ENCODE peak calls at places on chromosomes 2 and 18, in ten cellular contexts. U is lung, P is fibroblast of pulmonary artery, E is astrocyte of the spinal cord, Q is adrenal gland, Y is gastrocnemius medialis, S is IMR-90, O is right atrium auricular region, B is NB4, R is BJ. D is an unnamed sample.
A peak's percentile ranks its signal among the peaks of the same experiment; 100 is the strongest.

GRCh38 chr18:13178197-13178596 is 40.4 kb upstream of the LDLRAD4 start:
- DNase-seq in U (no peak), P (no peak), E (no peak), Q (no peak), Y (no peak), S (no peak), O (no peak), B (no peak), R (no peak), D (no peak)

GRCh38 chr18:10113156-10114022 is 199.6 kb downstream of the VAPA start:
- DNase-seq in U (no peak), P (peak; percentile 48), E (no peak), Q (no peak), Y (no peak), S (no peak), O (no peak), B (peak; percentile 86), R (no peak), D (no peak)

GRCh38 chr2:217610411-217610814 is 392.4 kb downstream of the TNS1 start:
- DNase-seq in U (no peak), P (no peak), E (no peak), Q (no peak), Y (no peak), S (no peak), O (no peak), B (peak; percentile 3), R (no peak), D (no peak)

GRCh38 chr2:167833294-167833693 is 414.1 kb downstream of the STK39 start:
- DNase-seq in U (no peak), P (peak; percentile 17), E (peak; percentile 15), Q (no peak), Y (no peak), S (no peak), O (no peak), B (no peak), R (no peak), D (no peak)

GRCh38 chr2:36650031-36650430 is 46.5 kb upstream of the VIT start:
- DNase-seq in U (peak; percentile 31), P (peak; percentile 45), E (peak; percentile 56), Q (peak; percentile 17), Y (peak; percentile 82), S (peak; percentile 75), O (no peak), B (peak; percentile 40), R (no peak), D (no peak)

GRCh38 chr2:125427721-125428315 is 1228.1 kb upstream of the GYPC start:
- DNase-seq in U (no peak), P (no peak), E (peak; percentile 33), Q (no peak), Y (no peak), S (peak; percentile 79), O (no peak), B (no peak), R (no peak), D (no peak)

GRCh38 chr18:44701227-44701626 is 20.5 kb downstream of the SETBP1 start:
- DNase-seq in U (no peak), P (peak; percentile 19), E (no peak), Q (no peak), Y (no peak), S (no peak), O (no peak), B (no peak), R (no peak), D (no peak)

GRCh38 chr18:12843420-12844346 is 40.4 kb downstream of the PTPN2 start:
- DNase-seq in U (no peak), P (no peak), E (no peak), Q (no peak), Y (no peak), S (no peak), O (no peak), B (peak; percentile 25), R (no peak), D (no peak)

GRCh38 chr2:3460831-3461544 is 58.3 kb downstream of the ADI1 start:
- DNase-seq in U (no peak), P (no peak), E (no peak), Q (no peak), Y (peak; percentile 58), S (no peak), O (no peak), B (no peak), R (no peak), D (peak; percentile 58)

GRCh38 chr2:28480403-28481049 is 15.3 kb upstream of the PLB1 start:
- DNase-seq in U (no peak), P (no peak), E (no peak), Q (no peak), Y (no peak), S (no peak), O (no peak), B (no peak), R (no peak), D (no peak)

GRCh38 chr2:31969178-31969577 is 41.6 kb downstream of the MEMO1 start:
- DNase-seq in U (no peak), P (no peak), E (no peak), Q (no peak), Y (no peak), S (no peak), O (no peak), B (no peak), R (no peak), D (no peak)

GRCh38 chr2:231780123-231780908 is 766 bp downstream of the PDE6D start:
- DNase-seq in U (no peak), P (peak; percentile 33), E (peak; percentile 29), Q (no peak), Y (no peak), S (peak; percentile 34), O (no peak), B (peak; percentile 69), R (no peak), D (no peak)

GRCh38 chr2:215780313-215780712 is 233.0 kb downstream of the MREG start:
- DNase-seq in U (no peak), P (no peak), E (no peak), Q (no peak), Y (no peak), S (no peak), O (no peak), B (no peak), R (no peak), D (no peak)

DNA sequence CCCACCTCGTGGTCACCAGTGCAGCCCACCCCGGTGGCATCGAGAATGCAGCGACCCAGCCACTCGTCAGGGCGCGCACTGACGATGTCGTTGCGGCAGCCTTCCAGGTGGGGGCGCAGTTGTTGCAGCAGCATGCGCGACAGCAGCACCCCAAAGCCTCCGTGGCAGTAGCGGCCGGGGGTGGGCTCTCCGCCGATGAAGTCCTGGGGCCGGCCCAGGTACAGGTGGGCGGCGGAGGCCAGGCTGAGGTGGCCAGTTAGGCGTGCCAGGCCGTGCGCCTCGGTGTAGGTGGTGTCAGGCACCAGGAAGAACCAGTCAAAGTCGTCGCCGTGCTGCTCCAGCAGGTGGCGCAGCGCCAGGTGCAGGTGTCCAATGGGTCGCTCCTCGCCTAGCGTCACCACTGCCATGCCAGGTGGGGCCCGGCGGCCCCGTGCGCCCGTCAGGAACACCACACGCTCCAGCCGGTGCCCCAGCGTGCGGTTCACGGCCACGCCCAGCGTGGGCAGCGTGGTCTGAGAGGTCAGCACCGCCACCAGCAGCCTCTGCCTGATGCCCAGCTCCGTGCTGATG is 1.9 kb downstream of the CHPF start:
- DNase-seq in U (peak; percentile 90), P (peak; percentile 66), E (peak; percentile 70), Q (peak; percentile 87), Y (peak; percentile 32), S (peak; percentile 56), O (peak; percentile 77), B (peak; percentile 81), R (no peak), D (peak; percentile 86)
- H3K4me3 ChIP-seq in U (no peak overlapping the region), P (no peak overlapping the region), E (peak overlapping the region; percentile 5), Q (no peak overlapping the region), Y (no peak overlapping the region), S (peak overlapping the region; percentile 16), O (peak overlapping the region; percentile 77), B (no peak overlapping the region), R (no peak overlapping the region), D (peak overlapping the region; percentile 14)

DNA sequence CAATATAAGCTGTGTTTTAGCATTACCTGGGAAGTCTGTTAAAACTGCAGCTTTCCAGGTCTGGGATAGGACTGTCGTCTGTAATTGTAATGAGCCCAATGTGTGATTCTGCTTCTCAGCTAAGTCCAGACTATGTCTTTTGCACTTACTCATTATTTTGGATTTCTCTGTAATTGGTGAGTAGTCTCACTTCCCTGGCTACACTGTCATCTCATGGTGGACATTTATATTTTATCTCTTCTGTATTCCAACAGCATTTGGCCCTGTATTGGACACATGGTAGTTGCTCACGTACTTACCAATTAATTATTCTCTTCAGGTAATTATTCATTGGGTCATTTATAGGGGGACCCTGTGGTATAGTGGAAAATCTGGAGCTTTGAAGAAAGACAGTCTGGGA is 28.0 kb downstream of the LHCGR start:
- DNase-seq in U (no peak), P (no peak), E (no peak), Q (no peak), Y (no peak), S (no peak), O (no peak), B (no peak), R (no peak), D (no peak)
- TF ChIP-seq CTCF in U (no peak), P (no peak), E (no peak), Q (no peak), Y (no peak), S (no peak), O (no peak), B (no peak), R (peak; percentile 18), D (no peak)

GRCh38 chr2:224982226-224982625 is 60.0 kb downstream of the DOCK10 start:
- DNase-seq in U (no peak), P (peak; percentile 63), E (peak; percentile 10), Q (no peak), Y (no peak), S (no peak), O (no peak), B (no peak), R (no peak), D (no peak)

GRCh38 chr2:224986479-224986878 is 55.8 kb downstream of the DOCK10 start:
- DNase-seq in U (no peak), P (no peak), E (no peak), Q (no peak), Y (no peak), S (no peak), O (no peak), B (no peak), R (no peak), D (no peak)

GRCh38 chr2:224984641-224985040 is 57.6 kb downstream of the DOCK10 start:
- DNase-seq in U (no peak), P (no peak), E (no peak), Q (no peak), Y (no peak), S (no peak), O (no peak), B (no peak), R (no peak), D (no peak)

GRCh38 chr2:224982910-224983688 is 59.2 kb downstream of the DOCK10 start:
- DNase-seq in U (no peak), P (peak; percentile 71), E (peak; percentile 79), Q (no peak), Y (no peak), S (peak; percentile 85), O (no peak), B (no peak), R (no peak), D (no peak)

GRCh38 chr2:224983719-224984388 is 58.4 kb downstream of the DOCK10 start:
- DNase-seq in U (no peak), P (peak; percentile 46), E (peak; percentile 39), Q (no peak), Y (no peak), S (peak; percentile 59), O (no peak), B (no peak), R (no peak), D (peak; percentile 27)
- H3K4me3 ChIP-seq in U (no peak overlapping the region), P (peak overlapping the region; percentile 38), E (peak overlapping the region; percentile 14), Q (no peak overlapping the region), Y (peak overlapping the region; percentile 34), S (peak overlapping the region; percentile 33), O (peak overlapping the region; percentile 36), B (no peak overlapping the region), R (peak overlapping the region; percentile 32), D (peak overlapping the region; percentile 47)

GRCh38 chr18:7452331-7452730 is 114.8 kb upstream of the PTPRM start:
- DNase-seq in U (no peak), P (peak; percentile 37), E (peak; percentile 9), Q (no peak), Y (no peak), S (peak; percentile 4), O (no peak), B (peak; percentile 26), R (no peak), D (peak; percentile 28)
- TF ChIP-seq CTCF in U (peak; percentile 4), P (peak; percentile 72), E (peak; percentile 72), Q (peak; percentile 45), Y (peak; percentile 56), S (peak; percentile 34), O (peak; percentile 74), B (peak; percentile 79), R (peak; percentile 72), D (peak; percentile 51)

D was measured in tibial artery.